ENCODE peak calls at places on chromosome 15, in five cellular contexts. T, E, Z, R and W are unnamed samples.

GRCh38 chr15:79769081-79769481 is 127.7 kb downstream of the MTHFS start:
- DNase-seq in T (peak), Z (no peak), E (peak), R (peak), W (no peak)

GRCh38 chr15:48617619-48618018 is 27.9 kb downstream of the FBN1 start:
- DNase-seq in Z (no peak), R (no peak), T (no peak), E (no peak), W (no peak)

GRCh38 chr15:90982135-90982534 is 12.2 kb downstream of the PRC1 start:
- DNase-seq in T (no peak), R (peak), E (no peak), Z (no peak), W (no peak)

GRCh38 chr15:92631721-92632120 is 23.9 kb downstream of the FAM174B start:
- DNase-seq in E (no peak), T (no peak), R (no peak), Z (no peak), W (no peak)

GRCh38 chr15:49037546-49037940 is 8.7 kb downstream of the SECISBP2L start:
- DNase-seq in E (no peak), Z (no peak), T (no peak), R (no peak), W (no peak)

GRCh38 chr15:31136612-31137328 is 35.2 kb upstream of the TRPM1 start:
- DNase-seq in Z (no peak), T (no peak), E (no peak), R (no peak), W (no peak)

GRCh38 chr15:62578960-62579359 is 413.9 kb upstream of the C2CD4B start:
- DNase-seq in T (no peak), R (no peak), Z (no peak), E (no peak), W (no peak)

GRCh38 chr15:37016287-37016686 is 84.1 kb downstream of the MEIS2 start:
- DNase-seq in E (no peak), T (no peak), R (peak), Z (no peak), W (no peak)

GRCh38 chr15:91967935-91968605 is 114.6 kb downstream of the SLCO3A1 start:
- DNase-seq in E (no peak), T (no peak), Z (no peak), R (no peak), W (no peak)

GRCh38 chr15:31584195-31584594 is 257.6 kb downstream of the KLF13 start:
- DNase-seq in R (no peak), T (no peak), E (no peak), Z (no peak), W (no peak)